ENCODE peak calls at places on chromosomes 5 and 9, in eight cellular contexts. One of them, this sample, is unnamed.
A peak's percentile ranks its signal among the peaks of the same experiment; 100 is the strongest.

GRCh38 chr5:84438456-84438855 is 53.8 kb upstream of the EDIL3 start:
- DNase-seq in heart left ventricle: no peak
- DNase-seq in stomach: no peak
- DNase-seq in adrenal gland: no peak
- DNase-seq in tibial nerve: no peak
- DNase-seq in esophagus squamous epithelium: no peak
- DNase-seq in endothelial cell of umbilical vein: no peak
- DNase-seq in lower leg skin: no peak
- DNase-seq in this sample: no peak

GRCh38 chr5:12985142-12985541 is 959.3 kb downstream of the DNAH5 start:
- DNase-seq in heart left ventricle: no peak
- DNase-seq in stomach: no peak
- DNase-seq in adrenal gland: no peak
- DNase-seq in tibial nerve: no peak
- DNase-seq in esophagus squamous epithelium: no peak
- DNase-seq in endothelial cell of umbilical vein: no peak
- DNase-seq in lower leg skin: no peak
- DNase-seq in this sample: no peak

GRCh38 chr5:84724683-84725082 is 340.0 kb upstream of the EDIL3 start:
- DNase-seq in heart left ventricle: no peak
- DNase-seq in stomach: no peak
- DNase-seq in adrenal gland: no peak
- DNase-seq in tibial nerve: no peak
- DNase-seq in esophagus squamous epithelium: no peak
- DNase-seq in endothelial cell of umbilical vein: peak; percentile 39
- DNase-seq in lower leg skin: no peak
- DNase-seq in this sample: no peak

GRCh38 chr5:143037708-143038107 is 267.5 kb downstream of the ARHGAP26 start:
- DNase-seq in heart left ventricle: no peak
- DNase-seq in stomach: no peak
- DNase-seq in adrenal gland: no peak
- DNase-seq in tibial nerve: no peak
- DNase-seq in esophagus squamous epithelium: no peak
- DNase-seq in endothelial cell of umbilical vein: no peak
- DNase-seq in lower leg skin: no peak
- DNase-seq in this sample: no peak

GRCh38 chr5:10760033-10760975 is 730 bp downstream of the DAP start:
- DNase-seq in heart left ventricle: peak; percentile 58
- DNase-seq in stomach: peak; percentile 78
- DNase-seq in adrenal gland: peak; percentile 40
- DNase-seq in tibial nerve: peak; percentile 32
- DNase-seq in esophagus squamous epithelium: no peak
- DNase-seq in endothelial cell of umbilical vein: peak; percentile 84
- DNase-seq in lower leg skin: peak; percentile 89
- DNase-seq in this sample: peak; percentile 78

GRCh38 chr9:109319631-109320233 is 1.1 kb downstream of the EPB41L4B start:
- DNase-seq in heart left ventricle: no peak
- DNase-seq in stomach: peak; percentile 44
- DNase-seq in adrenal gland: peak; percentile 46
- DNase-seq in tibial nerve: no peak
- DNase-seq in esophagus squamous epithelium: no peak
- DNase-seq in endothelial cell of umbilical vein: no peak
- DNase-seq in lower leg skin: no peak
- DNase-seq in this sample: peak; percentile 17

GRCh38 chr5:155728857-155729683 is 597.9 kb upstream of the SGCD start:
- DNase-seq in heart left ventricle: peak; percentile 71
- DNase-seq in stomach: no peak
- DNase-seq in adrenal gland: no peak
- DNase-seq in tibial nerve: no peak
- DNase-seq in esophagus squamous epithelium: no peak
- DNase-seq in endothelial cell of umbilical vein: no peak
- DNase-seq in lower leg skin: no peak
- DNase-seq in this sample: no peak

GRCh38 chr9:75979362-75979761 is 88.9 kb downstream of the PCSK5 start:
- DNase-seq in heart left ventricle: no peak
- DNase-seq in stomach: no peak
- DNase-seq in adrenal gland: no peak
- DNase-seq in tibial nerve: no peak
- DNase-seq in esophagus squamous epithelium: no peak
- DNase-seq in endothelial cell of umbilical vein: no peak
- DNase-seq in lower leg skin: no peak
- DNase-seq in this sample: no peak

GRCh38 chr5:10431408-10431807 is 10.3 kb upstream of the ROPN1L start:
- DNase-seq in heart left ventricle: no peak
- DNase-seq in stomach: no peak
- DNase-seq in adrenal gland: no peak
- DNase-seq in tibial nerve: no peak
- DNase-seq in esophagus squamous epithelium: no peak
- DNase-seq in endothelial cell of umbilical vein: no peak
- DNase-seq in lower leg skin: no peak
- DNase-seq in this sample: no peak

GRCh38 chr5:109690456-109691247 is 925 bp downstream of the MAN2A1 start:
- DNase-seq in heart left ventricle: peak; percentile 73
- DNase-seq in stomach: peak; percentile 69
- DNase-seq in adrenal gland: peak; percentile 81
- DNase-seq in tibial nerve: peak; percentile 80
- DNase-seq in esophagus squamous epithelium: no peak
- DNase-seq in endothelial cell of umbilical vein: peak; percentile 87
- DNase-seq in lower leg skin: peak; percentile 95
- DNase-seq in this sample: peak; percentile 89

GRCh38 chr5:17275279-17276158 is 58.1 kb downstream of the BASP1 start:
- DNase-seq in heart left ventricle: no peak
- DNase-seq in stomach: no peak
- DNase-seq in adrenal gland: no peak
- DNase-seq in tibial nerve: no peak
- DNase-seq in esophagus squamous epithelium: no peak
- DNase-seq in endothelial cell of umbilical vein: no peak
- DNase-seq in lower leg skin: no peak
- DNase-seq in this sample: no peak

GRCh38 chr5:93717162-93717561 is 24.2 kb downstream of the POU5F2 start:
- DNase-seq in heart left ventricle: no peak
- DNase-seq in stomach: no peak
- DNase-seq in adrenal gland: no peak
- DNase-seq in tibial nerve: no peak
- DNase-seq in esophagus squamous epithelium: no peak
- DNase-seq in endothelial cell of umbilical vein: peak; percentile 67
- DNase-seq in lower leg skin: no peak
- DNase-seq in this sample: no peak

GRCh38 chr9:129401623-129402340 is 219.1 kb downstream of the C9orf50 start:
- DNase-seq in heart left ventricle: no peak
- DNase-seq in stomach: no peak
- DNase-seq in adrenal gland: no peak
- DNase-seq in tibial nerve: no peak
- DNase-seq in esophagus squamous epithelium: no peak
- DNase-seq in endothelial cell of umbilical vein: no peak
- DNase-seq in lower leg skin: no peak
- DNase-seq in this sample: no peak

GRCh38 chr5:36599986-36600779 is 6.2 kb upstream of the SLC1A3 start:
- DNase-seq in heart left ventricle: no peak
- DNase-seq in stomach: no peak
- DNase-seq in adrenal gland: no peak
- DNase-seq in tibial nerve: no peak
- DNase-seq in esophagus squamous epithelium: no peak
- DNase-seq in endothelial cell of umbilical vein: no peak
- DNase-seq in lower leg skin: no peak
- DNase-seq in this sample: no peak

GRCh38 chr5:22431840-22432239 is 421.3 kb downstream of the CDH12 start:
- DNase-seq in heart left ventricle: no peak
- DNase-seq in stomach: no peak
- DNase-seq in adrenal gland: no peak
- DNase-seq in tibial nerve: no peak
- DNase-seq in esophagus squamous epithelium: no peak
- DNase-seq in endothelial cell of umbilical vein: no peak
- DNase-seq in lower leg skin: no peak
- DNase-seq in this sample: no peak

GRCh38 chr9:37414503-37414943 is 8.0 kb upstream of the GRHPR start:
- DNase-seq in heart left ventricle: no peak
- DNase-seq in stomach: no peak
- DNase-seq in adrenal gland: no peak
- DNase-seq in tibial nerve: no peak
- DNase-seq in esophagus squamous epithelium: no peak
- DNase-seq in endothelial cell of umbilical vein: no peak
- DNase-seq in lower leg skin: no peak
- DNase-seq in this sample: no peak

GRCh38 chr5:138468133-138468965 is 3.1 kb downstream of the EGR1 start:
- DNase-seq in heart left ventricle: no peak
- DNase-seq in stomach: no peak
- DNase-seq in adrenal gland: no peak
- DNase-seq in tibial nerve: no peak
- DNase-seq in esophagus squamous epithelium: no peak
- DNase-seq in endothelial cell of umbilical vein: peak; percentile 1
- DNase-seq in lower leg skin: no peak
- DNase-seq in this sample: no peak

GRCh38 chr5:138469540-138470321 is 4.5 kb downstream of the EGR1 start:
- DNase-seq in heart left ventricle: no peak
- DNase-seq in stomach: peak; percentile 55
- DNase-seq in adrenal gland: no peak
- DNase-seq in tibial nerve: no peak
- DNase-seq in esophagus squamous epithelium: no peak
- DNase-seq in endothelial cell of umbilical vein: peak; percentile 22
- DNase-seq in lower leg skin: no peak
- DNase-seq in this sample: no peak

GRCh38 chr5:138468966-138469539 is 3.8 kb downstream of the EGR1 start:
- DNase-seq in heart left ventricle: no peak
- DNase-seq in stomach: peak; percentile 51
- DNase-seq in adrenal gland: no peak
- DNase-seq in tibial nerve: no peak
- DNase-seq in esophagus squamous epithelium: no peak
- DNase-seq in endothelial cell of umbilical vein: peak; percentile 3
- DNase-seq in lower leg skin: no peak
- DNase-seq in this sample: no peak

GRCh38 chr5:138472353-138472752 is 7.1 kb downstream of the EGR1 start:
- DNase-seq in heart left ventricle: no peak
- DNase-seq in stomach: no peak
- DNase-seq in adrenal gland: no peak
- DNase-seq in tibial nerve: no peak
- DNase-seq in esophagus squamous epithelium: no peak
- DNase-seq in endothelial cell of umbilical vein: no peak
- DNase-seq in lower leg skin: no peak
- DNase-seq in this sample: no peak

DNA sequence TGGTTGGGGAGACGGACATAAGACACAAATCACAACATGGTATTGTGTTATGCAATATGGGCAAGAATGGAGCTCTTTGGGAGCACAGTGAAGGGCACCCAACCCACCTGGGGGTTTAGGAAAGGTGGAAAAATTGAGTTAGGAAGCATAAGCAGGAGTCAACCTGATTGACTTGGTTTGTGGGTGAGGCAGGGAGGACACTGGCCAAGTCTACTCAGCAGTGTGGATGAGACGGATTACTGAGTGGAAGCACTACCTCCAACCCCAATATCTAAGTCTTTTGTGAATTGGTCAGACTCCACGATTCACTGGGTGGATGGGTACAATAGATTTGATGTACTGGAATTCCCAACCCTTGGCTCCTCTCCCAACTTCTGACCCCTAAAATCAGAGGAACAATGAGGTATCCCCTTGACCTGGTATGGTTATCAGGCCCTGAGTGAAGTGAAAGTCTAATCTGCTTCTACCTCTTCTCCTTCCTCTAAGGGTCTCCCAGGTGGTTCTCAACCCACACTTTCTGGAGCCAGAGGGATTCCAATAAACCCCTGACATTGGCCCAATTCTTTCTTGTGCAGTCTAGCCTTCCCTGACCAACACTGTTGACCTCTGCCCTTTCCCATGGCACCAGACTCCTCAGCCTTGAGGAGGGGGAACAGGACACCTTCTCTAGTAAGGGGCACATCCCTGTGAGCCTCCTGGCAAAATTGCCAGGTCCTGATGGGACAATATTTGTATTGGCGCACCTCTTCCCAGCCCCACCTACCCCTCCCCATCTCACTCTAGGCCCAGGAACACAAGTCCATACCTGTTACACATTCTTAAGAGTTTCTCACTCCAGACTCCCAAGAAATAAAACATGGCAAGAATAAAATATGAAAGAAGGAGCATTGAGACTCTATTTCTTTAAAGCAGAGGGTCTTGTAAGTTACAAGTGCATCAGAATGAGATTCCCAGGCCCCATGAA is 5.3 kb downstream of the EGR1 start:
- DNase-seq in heart left ventricle: no peak
- DNase-seq in stomach: no peak
- DNase-seq in adrenal gland: no peak
- DNase-seq in tibial nerve: no peak
- DNase-seq in esophagus squamous epithelium: no peak
- DNase-seq in endothelial cell of umbilical vein: peak; percentile 8
- DNase-seq in lower leg skin: no peak
- DNase-seq in this sample: no peak
- TF ChIP-seq POLR2A in heart left ventricle: no peak
- TF ChIP-seq POLR2A in stomach: no peak
- TF ChIP-seq POLR2A in adrenal gland: peak; percentile 16
- TF ChIP-seq POLR2A in tibial nerve: no peak
- TF ChIP-seq POLR2A in esophagus squamous epithelium: no peak
- TF ChIP-seq POLR2A in endothelial cell of umbilical vein: no peak
- TF ChIP-seq POLR2A in lower leg skin: no peak
- TF ChIP-seq POLR2A in this sample: no peak

GRCh38 chr5:1558945-1559344 is 35.2 kb upstream of the LPCAT1 start:
- DNase-seq in heart left ventricle: no peak
- DNase-seq in stomach: no peak
- DNase-seq in adrenal gland: no peak
- DNase-seq in tibial nerve: no peak
- DNase-seq in esophagus squamous epithelium: no peak
- DNase-seq in endothelial cell of umbilical vein: peak; percentile 74
- DNase-seq in lower leg skin: no peak
- DNase-seq in this sample: no peak
- TF ChIP-seq POLR2A in heart left ventricle: no peak
- TF ChIP-seq POLR2A in stomach: no peak
- TF ChIP-seq POLR2A in adrenal gland: no peak
- TF ChIP-seq POLR2A in tibial nerve: no peak
- TF ChIP-seq POLR2A in esophagus squamous epithelium: no peak
- TF ChIP-seq POLR2A in endothelial cell of umbilical vein: no peak
- TF ChIP-seq POLR2A in lower leg skin: no peak
- TF ChIP-seq POLR2A in this sample: no peak

GRCh38 chr5:177427211-177427822 is 841 bp downstream of the GRK6 start:
- DNase-seq in heart left ventricle: no peak
- DNase-seq in stomach: no peak
- DNase-seq in adrenal gland: peak; percentile 41
- DNase-seq in tibial nerve: no peak
- DNase-seq in esophagus squamous epithelium: no peak
- DNase-seq in endothelial cell of umbilical vein: peak; percentile 13
- DNase-seq in lower leg skin: no peak
- DNase-seq in this sample: peak; percentile 82
- TF ChIP-seq POLR2A in heart left ventricle: no peak
- TF ChIP-seq POLR2A in stomach: no peak
- TF ChIP-seq POLR2A in adrenal gland: no peak
- TF ChIP-seq POLR2A in tibial nerve: no peak
- TF ChIP-seq POLR2A in esophagus squamous epithelium: no peak
- TF ChIP-seq POLR2A in endothelial cell of umbilical vein: no peak
- TF ChIP-seq POLR2A in lower leg skin: no peak
- TF ChIP-seq POLR2A in this sample: peak; percentile 51

DNA sequence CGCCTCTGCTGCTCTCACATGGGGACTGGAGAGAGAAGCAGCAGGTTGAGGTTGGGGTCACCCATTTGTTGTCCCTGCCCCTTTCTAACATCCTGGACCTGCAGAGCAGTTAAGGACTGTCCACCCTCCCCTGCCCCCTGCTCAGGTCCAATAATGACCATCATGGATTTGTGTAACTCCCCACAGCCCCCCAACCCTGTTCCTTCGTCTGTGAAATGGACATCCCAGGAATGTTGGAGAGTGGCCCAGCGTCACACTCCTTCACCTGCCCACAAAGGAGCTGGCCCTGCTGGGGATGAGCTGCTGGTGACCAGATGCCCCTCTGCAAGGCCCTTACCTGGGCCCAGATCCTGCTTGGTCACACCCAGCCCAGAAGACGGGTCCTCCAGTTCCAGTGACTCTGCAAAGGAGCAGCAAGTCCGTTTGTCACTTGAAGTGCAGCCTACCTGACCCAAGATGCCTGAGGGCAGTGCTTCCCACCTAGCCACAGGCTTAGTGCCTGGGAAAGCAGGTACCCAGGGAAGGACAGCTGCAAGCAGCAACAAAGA is 10.4 kb downstream of the CD74 start:
- DNase-seq in heart left ventricle: no peak
- DNase-seq in stomach: no peak
- DNase-seq in adrenal gland: no peak
- DNase-seq in tibial nerve: no peak
- DNase-seq in esophagus squamous epithelium: no peak
- DNase-seq in endothelial cell of umbilical vein: no peak
- DNase-seq in lower leg skin: no peak
- DNase-seq in this sample: no peak
- TF ChIP-seq POLR2A in heart left ventricle: no peak
- TF ChIP-seq POLR2A in stomach: no peak
- TF ChIP-seq POLR2A in adrenal gland: no peak
- TF ChIP-seq POLR2A in tibial nerve: no peak
- TF ChIP-seq POLR2A in esophagus squamous epithelium: no peak
- TF ChIP-seq POLR2A in endothelial cell of umbilical vein: no peak
- TF ChIP-seq POLR2A in lower leg skin: no peak
- TF ChIP-seq POLR2A in this sample: no peak